ENCODE peak calls at places on chromosomes 5 and 9, in nine cellular contexts. J, E, O, V, W, M, X, Z and G are unnamed samples.

GRCh38 chr5:143216211-143216610 is 187.3 kb downstream of the NR3C1 start:
- DNase-seq in Z (no peak), W (no peak), V (no peak), J (no peak), E (no peak), M (no peak), X (no peak), O (no peak), G (no peak)

GRCh38 chr5:55223219-55223987 is 3.7 kb downstream of the MCIDAS start:
- DNase-seq in O (peak; percentile 70), Z (no peak), M (no peak), J (no peak), E (peak; percentile 56), W (no peak), X (peak; percentile 51), V (no peak), G (no peak)

GRCh38 chr5:95958308-95959014 is 3.2 kb downstream of the ELL2 start:
- DNase-seq in O (no peak), E (no peak), X (no peak), Z (peak; percentile 78), M (no peak), V (peak; percentile 27), W (no peak), J (no peak), G (no peak)

GRCh38 chr9:91421022-91421765 is 2.4 kb downstream of the NFIL3 start:
- DNase-seq in Z (no peak), J (peak; percentile 86), W (no peak), V (peak; percentile 30), M (peak; percentile 72), X (no peak), O (no peak), E (peak; percentile 80), G (no peak)

GRCh38 chr9:105059260-105059659 is 131.3 kb upstream of the ABCA1 start:
- DNase-seq in E (no peak), W (no peak), M (no peak), J (no peak), Z (no peak), X (no peak), V (no peak), O (no peak), G (no peak)

GRCh38 chr5:31106259-31106658 is 87.2 kb upstream of the CDH6 start:
- DNase-seq in W (no peak), E (no peak), V (no peak), Z (no peak), O (no peak), J (no peak), X (no peak), M (no peak), G (no peak)

GRCh38 chr5:89045216-89045615 is 162.2 kb upstream of the MEF2C start:
- DNase-seq in O (no peak), M (no peak), Z (peak; percentile 20), X (no peak), J (no peak), W (no peak), V (no peak), E (no peak), G (no peak)

GRCh38 chr5:117800261-117800660 is 1188.1 kb downstream of the DTWD2 start:
- DNase-seq in W (no peak), V (no peak), E (no peak), M (no peak), X (no peak), J (no peak), O (no peak), Z (no peak), G (no peak)

GRCh38 chr5:145295236-145295635 is 539.9 kb downstream of the PRELID2 start:
- DNase-seq in E (no peak), J (no peak), X (no peak), Z (no peak), O (no peak), V (no peak), W (no peak), M (no peak), G (no peak)

GRCh38 chr9:108919517-108919916 is 14.4 kb downstream of the ELP1 start:
- DNase-seq in X (no peak), J (no peak), E (no peak), Z (no peak), M (no peak), O (no peak), W (no peak), V (no peak), G (no peak)

GRCh38 chr5:38590846-38591245 is 34.4 kb upstream of the LIFR start:
- DNase-seq in X (no peak), V (no peak), W (no peak), Z (no peak), J (no peak), O (no peak), M (no peak), E (no peak), G (no peak)

GRCh38 chr5:143714629-143715028 is 97.3 kb upstream of the HMHB1 start:
- DNase-seq in M (peak; percentile 68), O (no peak), W (peak; percentile 47), V (no peak), J (no peak), Z (no peak), X (no peak), E (no peak), G (no peak)

GRCh38 chr9:133569891-133570651 is 35.6 kb downstream of the ADAMTSL2 start:
- DNase-seq in W (no peak), X (no peak), V (no peak), Z (no peak), M (peak; percentile 89), O (no peak), E (peak; percentile 50), J (no peak), G (no peak)

GRCh38 chr5:35183243-35183955 is 46.9 kb downstream of the PRLR start:
- DNase-seq in O (no peak), X (no peak), E (peak; percentile 34), M (no peak), Z (peak; percentile 11), V (peak; percentile 56), W (peak; percentile 42), J (no peak), G (no peak)
- TF ChIP-seq CTCF in O (peak; percentile 38), X (no peak), E (peak; percentile 65), M (peak; percentile 54), Z (peak; percentile 24), V (peak; percentile 36), W (peak; percentile 76), J (no peak), G (peak; percentile 32)

GRCh38 chr9:128066713-128067621 is at the start of gene NAIF1:
- DNase-seq in M (peak; percentile 97), E (peak; percentile 99), J (peak; percentile 99), O (peak; percentile 99), V (peak; percentile 97), Z (peak; percentile 99), W (peak; percentile 100), X (peak; percentile 96), G (peak; percentile 99)

GRCh38 chr9:128065907-128066712 is 1.0 kb downstream of the NAIF1 start:
- DNase-seq in V (no peak), J (no peak), X (no peak), W (no peak), Z (no peak), O (no peak), E (no peak), M (peak; percentile 73), G (peak; percentile 79)

GRCh38 chr9:128059365-128059983 is 7.6 kb downstream of the NAIF1 start:
- DNase-seq in J (no peak), W (no peak), X (no peak), M (no peak), V (no peak), Z (no peak), E (no peak), O (no peak), G (no peak)

GRCh38 chr9:128061305-128061704 is 5.8 kb downstream of the NAIF1 start:
- DNase-seq in X (peak; percentile 53), E (no peak), J (peak; percentile 67), Z (no peak), V (no peak), W (no peak), M (no peak), O (no peak), G (no peak)

DNA sequence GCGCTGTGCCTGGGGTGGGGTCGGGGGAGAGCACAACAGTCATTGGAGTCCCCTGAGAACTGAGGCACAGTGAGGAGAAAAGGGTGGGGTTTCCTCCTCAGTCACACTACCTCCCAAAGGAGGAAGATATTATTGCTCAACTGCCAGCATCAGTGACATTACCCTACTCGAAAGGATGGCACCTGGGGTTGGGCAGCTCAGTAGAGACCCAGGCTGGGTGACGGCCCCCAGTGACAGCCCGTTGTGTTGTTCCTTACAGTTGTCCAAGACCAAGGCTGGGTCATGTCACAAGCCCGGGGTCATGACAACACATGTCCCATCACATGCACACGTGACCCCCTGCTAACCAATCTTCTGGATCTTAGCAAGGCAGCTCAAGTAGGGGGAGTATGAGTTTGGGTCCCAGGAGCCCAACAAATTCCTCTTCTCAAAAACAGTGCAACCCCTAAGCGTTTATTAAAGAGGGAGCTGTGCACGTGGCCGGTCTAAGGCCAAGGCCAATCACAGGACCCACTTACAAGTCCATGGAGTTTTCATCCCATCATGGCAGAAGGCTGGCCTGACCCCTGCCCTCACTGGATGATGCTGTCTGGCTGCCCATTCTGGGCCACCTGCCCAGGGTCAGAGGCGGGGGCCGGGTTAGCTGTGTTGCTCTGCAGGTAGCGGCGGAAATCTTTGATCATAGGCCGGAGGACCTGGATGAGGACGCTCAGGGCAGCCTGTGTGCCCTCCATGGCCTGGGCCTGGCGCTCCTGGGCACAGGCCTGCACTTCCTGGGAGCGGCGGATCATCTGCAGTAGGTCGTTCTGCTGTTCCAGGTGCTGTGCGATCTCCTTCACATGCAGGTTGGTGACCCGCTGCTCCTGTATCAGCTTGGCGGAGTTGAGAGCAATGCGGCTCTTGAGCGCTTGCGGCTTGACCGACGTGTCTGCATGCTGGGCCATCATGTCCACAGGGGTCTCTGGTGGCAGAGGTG is 4.0 kb downstream of the NAIF1 start:
- DNase-seq in O (no peak), X (no peak), W (no peak), V (no peak), Z (no peak), M (no peak), J (peak; percentile 72), E (no peak), G (no peak)
- H3K27ac ChIP-seq in O (no peak overlapping the region), X (no peak overlapping the region), W (no peak overlapping the region), V (no peak overlapping the region), Z (no peak overlapping the region), M (no peak overlapping the region), J (peak overlapping the region; percentile 78), E (no peak overlapping the region), G (peak overlapping the region; percentile 30)

DNA sequence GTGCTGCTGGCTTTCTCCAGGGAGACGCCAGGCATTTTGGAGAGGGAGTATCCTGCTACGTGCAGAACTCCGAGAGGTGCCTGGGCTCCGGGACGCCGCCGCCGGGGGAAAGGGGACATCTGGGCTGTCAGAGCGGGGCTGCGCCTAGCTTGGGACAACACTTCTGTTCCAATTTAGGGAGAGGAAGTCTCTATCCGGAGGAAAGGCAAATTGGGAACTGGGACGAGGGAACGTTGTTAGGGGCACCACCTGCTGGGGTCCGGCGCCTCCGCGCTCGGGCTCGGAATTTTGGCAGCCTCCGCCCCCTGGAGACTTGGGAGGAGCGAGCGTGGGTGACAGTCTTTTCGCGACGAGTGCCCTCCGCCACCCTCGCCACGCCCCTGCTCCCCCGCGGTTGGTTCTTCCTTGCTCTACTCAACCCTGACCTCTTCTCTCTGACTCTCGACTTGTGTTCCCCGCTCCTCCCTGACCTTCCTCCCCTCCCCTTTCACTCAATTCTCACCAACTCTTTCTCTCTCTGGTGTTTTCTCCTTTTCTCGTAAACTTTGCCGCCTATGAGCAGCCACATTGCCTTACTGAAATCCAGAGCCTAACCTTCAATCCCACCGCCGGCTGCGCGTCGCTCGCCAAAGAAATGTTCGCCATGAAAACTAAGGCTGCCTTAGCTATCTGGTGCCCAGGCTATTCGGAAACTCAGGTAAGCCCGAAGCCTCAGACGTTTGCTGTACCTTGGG is 1.6 kb downstream of the TSLP start:
- DNase-seq in M (peak; percentile 85), E (peak; percentile 74), Z (peak; percentile 41), W (peak; percentile 38), X (peak; percentile 60), J (peak; percentile 85), V (peak; percentile 61), O (peak; percentile 93), G (peak; percentile 77)
- H3K4me3 ChIP-seq in M (peak overlapping the region; percentile 55), E (peak overlapping the region; percentile 33), Z (peak overlapping the region; percentile 93), W (peak overlapping the region; percentile 61), X (peak overlapping the region; percentile 62), J (peak overlapping the region; percentile 48), V (peak overlapping the region; percentile 65), O (peak overlapping the region; percentile 64), G (peak overlapping the region; percentile 73)

GRCh38 chr5:53733853-53734252 is 173.4 kb downstream of the NDUFS4 start:
- DNase-seq in J (no peak), W (no peak), E (no peak), O (no peak), Z (peak; percentile 9), V (no peak), X (no peak), M (no peak), G (no peak)
- TF ChIP-seq CTCF in J (no peak), W (no peak), E (no peak), O (no peak), Z (peak; percentile 57), V (no peak), X (no peak), M (no peak), G (no peak)